ENCODE peak calls at places on chromosomes 12 and 14, in five cellular contexts. Q is AG10803, Z is cardiac fibroblast, J is epithelial cell of prostate, A is lung. X is an unnamed sample.

GRCh38 chr14:64488590-64489099 is 15.0 kb downstream of the ZBTB25 start:
- DNase-seq in Z (no peak), J (no peak), Q (no peak), A (no peak), X (no peak)

GRCh38 chr12:64004639-64005038 is 160.1 kb downstream of the SRGAP1 start:
- DNase-seq in Z (peak; percentile 78), J (no peak), A (no peak), Q (peak; percentile 50), X (peak; percentile 31)

GRCh38 chr12:33041562-33041961 is 145.0 kb upstream of the PKP2 start:
- DNase-seq in J (no peak), Q (no peak), A (no peak), Z (no peak), X (no peak)

GRCh38 chr12:24977711-24978110 is 28.8 kb upstream of the BCAT1 start:
- DNase-seq in Q (no peak), A (no peak), Z (no peak), J (no peak), X (no peak)

GRCh38 chr12:34401659-34402227 is 379.4 kb downstream of the ALG10 start:
- DNase-seq in Z (no peak), J (no peak), Q (no peak), A (peak; percentile 26), X (no peak)

GRCh38 chr12:50542448-50542847 is 37.7 kb downstream of the DIP2B start:
- DNase-seq in A (no peak), J (peak; percentile 99), Q (peak; percentile 39), Z (peak; percentile 58), X (peak; percentile 19)

GRCh38 chr14:51653096-51653814 is 1.5 kb downstream of the FRMD6 start:
- DNase-seq in J (no peak), A (no peak), Q (peak; percentile 88), Z (peak; percentile 86), X (peak; percentile 91)

GRCh38 chr14:76019676-76020075 is 34.1 kb downstream of the IFT43 start:
- DNase-seq in A (no peak), Q (no peak), J (no peak), Z (no peak), X (no peak)

GRCh38 chr14:24880689-24881088 is 169.3 kb downstream of the STXBP6 start:
- DNase-seq in J (no peak), Z (peak; percentile 35), Q (no peak), A (no peak), X (peak; percentile 30)